ENCODE peak calls at places on chromosome 9, in six cellular contexts. E is EL; U is NCI-H1092 treated with DMSO at 0.1 percent for 48 hours; G is stimulated activated CD8-positive, alpha-beta memory T cell treated with anti-CD3 and anti-CD28 coated beads, Interleukin-15, amount 100 ng/mL, for 24 hours; W is type B pancreatic cell; V is glutamatergic neuron. Q is an unnamed sample.

GRCh38 chr9:127803507-127804352 is 1.0 kb downstream of the FPGS start:
- DNase-seq in E (peak), U (no peak), G (no peak), W (no peak), V (no peak), Q (no peak)

GRCh38 chr9:98418578-98419259 is 163.3 kb upstream of the TBC1D2 start:
- DNase-seq in E (no peak), U (no peak), G (no peak), W (no peak), V (no peak), Q (no peak)

GRCh38 chr9:14209399-14209990 is 104.4 kb downstream of the NFIB start:
- DNase-seq in E (peak), U (no peak), G (no peak), W (no peak), V (no peak), Q (no peak)

GRCh38 chr9:33884856-33885701 is 68.1 kb downstream of the UBE2R2 start:
- DNase-seq in E (peak), U (peak), G (no peak), W (no peak), V (no peak), Q (no peak)

GRCh38 chr9:133708123-133708769 is 29.9 kb downstream of the SARDH start:
- DNase-seq in E (no peak), U (no peak), G (no peak), W (no peak), V (peak), Q (peak)

GRCh38 chr9:94801242-94801641 is 74.7 kb downstream of the AOPEP start:
- DNase-seq in E (no peak), U (no peak), G (no peak), W (no peak), V (no peak), Q (no peak)

GRCh38 chr9:121757286-121757595 is 105.8 kb downstream of the DAB2IP start:
- DNase-seq in E (no peak), U (no peak), G (no peak), W (no peak), V (no peak), Q (no peak)

GRCh38 chr9:16154570-16155078 is 601.8 kb downstream of the CCDC171 start:
- DNase-seq in E (no peak), U (peak), G (no peak), W (no peak), V (peak), Q (peak)

GRCh38 chr9:31314241-31314640 is 1070.2 kb upstream of the ACO1 start:
- DNase-seq in E (no peak), U (no peak), G (no peak), W (no peak), V (no peak), Q (no peak)

GRCh38 chr9:114516913-114517312 is 11.6 kb upstream of the WHRN start:
- DNase-seq in E (peak), U (no peak), G (no peak), W (no peak), V (no peak), Q (no peak)

GRCh38 chr9:7169717-7170348 is 412.1 kb downstream of the KDM4C start:
- DNase-seq in E (peak), U (no peak), G (no peak), W (no peak), V (no peak), Q (no peak)

GRCh38 chr9:126722922-126723806 is 81.7 kb upstream of the ZBTB43 start:
- DNase-seq in E (peak), U (no peak), G (peak), W (no peak), V (peak), Q (peak)